ENCODE peak calls at places on chromosomes 3 and 15, in four cellular contexts. One of them, this sample, is unnamed.

GRCh38 chr3:133476971-133477375 is 77.1 kb downstream of the BFSP2 start:
- DNase-seq in GM23338: no peak
- DNase-seq in GM12878: no peak
- DNase-seq in A549: no peak
- DNase-seq in this sample: no peak

GRCh38 chr3:31748281-31749245 is 215.8 kb downstream of the STT3B start:
- DNase-seq in GM12878: no peak
- DNase-seq in GM23338: no peak
- DNase-seq in A549: no peak
- DNase-seq in this sample: no peak

GRCh38 chr15:77002954-77003912 is 8.3 kb downstream of the PSTPIP1 start:
- DNase-seq in GM12878: peak
- DNase-seq in A549: no peak
- DNase-seq in GM23338: no peak
- DNase-seq in this sample: no peak

GRCh38 chr3:177069514-177070329 is 127.6 kb downstream of the TBL1XR1 start:
- DNase-seq in A549: no peak
- DNase-seq in GM12878: no peak
- DNase-seq in GM23338: no peak
- DNase-seq in this sample: no peak

GRCh38 chr3:2652416-2652815 is 457.8 kb downstream of the IL5RA start:
- DNase-seq in GM12878: no peak
- DNase-seq in GM23338: peak
- DNase-seq in A549: no peak
- DNase-seq in this sample: no peak

GRCh38 chr3:66618066-66618465 is 117.2 kb upstream of the LRIG1 start:
- DNase-seq in GM23338: no peak
- DNase-seq in GM12878: no peak
- DNase-seq in A549: no peak
- DNase-seq in this sample: no peak

GRCh38 chr3:57756528-57757401 is 656 bp downstream of the SLMAP start:
- DNase-seq in GM12878: no peak
- DNase-seq in A549: peak
- DNase-seq in GM23338: peak
- DNase-seq in this sample: peak

GRCh38 chr3:25585361-25586166 is 79.1 kb downstream of the TOP2B start:
- DNase-seq in A549: no peak
- DNase-seq in GM23338: no peak
- DNase-seq in GM12878: no peak
- DNase-seq in this sample: no peak

GRCh38 chr15:39025331-39025730 is 460.7 kb upstream of the RASGRP1 start:
- DNase-seq in GM12878: no peak
- DNase-seq in GM23338: no peak
- DNase-seq in A549: no peak
- DNase-seq in this sample: no peak

GRCh38 chr15:59434481-59434880 is 3.5 kb upstream of the FAM81A start:
- DNase-seq in A549: no peak
- DNase-seq in GM12878: no peak
- DNase-seq in GM23338: no peak
- DNase-seq in this sample: no peak

GRCh38 chr15:45148076-45149059 is 18.6 kb downstream of the DUOX1 start:
- DNase-seq in GM12878: no peak
- DNase-seq in A549: no peak
- DNase-seq in GM23338: no peak
- DNase-seq in this sample: no peak

DNA sequence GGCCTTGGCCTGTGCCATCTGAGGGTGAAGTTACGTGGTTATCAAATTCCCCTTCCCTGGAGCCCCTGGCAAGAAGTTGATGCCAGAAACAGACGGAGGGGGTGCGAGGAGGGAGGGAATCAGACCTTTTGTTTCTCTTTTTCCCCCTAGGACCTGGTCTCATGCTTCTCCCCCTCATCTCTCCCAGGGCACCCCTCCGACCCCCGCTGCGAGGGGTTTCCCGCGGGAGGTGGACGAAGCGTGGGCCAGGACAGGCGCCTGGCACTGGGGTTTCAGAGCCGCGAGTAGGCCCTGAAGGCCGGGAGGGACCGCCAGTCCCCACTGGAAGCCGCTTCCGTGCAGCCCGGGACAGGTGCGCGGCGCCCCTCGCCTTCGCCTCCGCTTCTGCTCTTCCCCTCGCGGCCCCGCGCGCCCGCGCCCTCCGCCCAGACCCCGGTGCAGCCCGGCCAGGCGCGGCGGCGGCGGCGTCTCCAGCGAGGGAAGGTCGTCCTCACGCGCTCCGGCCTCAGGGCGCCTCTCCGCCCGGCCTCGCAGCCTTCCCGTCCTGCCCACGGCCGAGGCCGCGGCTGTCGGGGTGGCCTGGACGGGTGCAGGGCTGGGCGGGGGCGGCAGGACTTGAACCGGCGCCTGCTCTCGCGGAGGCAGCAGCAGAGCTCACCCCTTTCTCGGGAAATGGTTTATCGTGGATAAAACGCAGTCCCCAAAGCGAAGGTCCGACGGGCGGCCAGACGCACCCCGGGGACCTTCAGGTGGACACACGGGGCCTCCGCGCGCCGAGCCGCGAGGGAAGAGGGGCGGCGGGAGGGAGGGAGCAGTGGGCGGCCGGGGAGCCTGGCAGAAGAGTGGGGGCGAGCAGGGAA is 31.5 kb upstream of the ADAMTS17 start:
- DNase-seq in A549: no peak
- DNase-seq in GM23338: no peak
- DNase-seq in GM12878: no peak
- DNase-seq in this sample: no peak
- TF ChIP-seq JUNB in A549: no peak
- TF ChIP-seq JUNB in GM23338: no peak
- TF ChIP-seq JUNB in GM12878: no peak
- TF ChIP-seq JUNB in this sample: no peak

DNA sequence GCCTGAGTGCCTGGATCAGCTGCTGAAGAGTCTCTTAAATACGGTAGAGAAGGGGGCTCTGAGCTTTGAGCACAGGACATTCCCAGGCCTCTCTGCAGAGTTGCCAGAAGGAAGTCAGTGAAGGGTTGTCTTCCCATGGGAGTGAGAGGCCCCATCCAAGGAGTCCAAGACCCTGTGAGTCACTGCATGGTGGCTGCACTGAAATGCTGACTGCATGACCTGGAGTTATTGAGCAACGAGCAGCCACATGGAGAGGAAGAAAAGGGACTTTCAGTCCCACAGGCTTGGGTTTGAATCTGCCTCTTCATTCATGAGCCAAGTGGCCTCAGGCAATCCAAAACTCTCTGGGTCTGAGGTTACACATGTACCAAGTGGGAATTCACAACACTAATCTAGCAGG is 69.6 kb upstream of the RASGRF1 start:
- DNase-seq in A549: no peak
- DNase-seq in GM23338: no peak
- DNase-seq in GM12878: no peak
- DNase-seq in this sample: no peak
- TF ChIP-seq JUNB in A549: no peak
- TF ChIP-seq JUNB in GM23338: no peak
- TF ChIP-seq JUNB in GM12878: no peak
- TF ChIP-seq JUNB in this sample: no peak

DNA sequence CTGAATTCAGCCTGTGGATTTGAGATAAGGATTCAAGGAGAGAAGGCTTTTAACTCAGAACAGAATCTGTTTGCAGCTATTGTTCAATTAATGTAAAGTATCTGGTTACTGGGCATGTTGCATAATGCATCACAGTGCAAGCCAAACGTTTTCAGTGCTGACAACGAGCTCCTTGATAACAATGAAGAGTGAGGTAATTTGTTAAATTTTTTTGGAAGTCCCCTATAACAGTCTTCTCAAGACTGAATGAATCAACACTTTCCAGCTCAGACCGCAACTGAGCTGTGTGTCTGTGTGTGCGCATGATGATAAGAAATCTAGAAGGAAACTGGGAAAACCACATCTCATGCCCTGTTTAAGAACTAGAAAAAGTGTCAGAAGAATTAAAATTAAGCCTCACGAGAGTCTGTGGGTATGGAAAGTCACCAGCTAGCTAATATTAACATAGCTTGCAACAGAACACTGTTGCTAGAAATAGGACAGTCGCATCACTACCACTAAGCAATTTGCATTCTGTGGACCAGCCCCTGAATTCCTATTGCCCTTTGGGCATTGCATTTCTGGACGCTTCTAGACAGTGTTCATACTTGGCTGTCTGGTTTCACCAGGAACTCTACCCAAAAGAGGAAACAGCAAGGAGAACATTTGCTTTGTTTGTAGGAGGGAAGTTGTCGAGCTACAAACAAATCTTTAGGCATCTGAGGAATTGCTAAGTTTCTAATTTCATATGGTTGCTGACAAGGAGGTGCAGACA is 43.7 kb upstream of the ATP2C1 start:
- DNase-seq in GM12878: peak
- DNase-seq in GM23338: no peak
- DNase-seq in A549: peak
- DNase-seq in this sample: no peak
- TF ChIP-seq JUNB in GM12878: peak
- TF ChIP-seq JUNB in GM23338: no peak
- TF ChIP-seq JUNB in A549: no peak
- TF ChIP-seq JUNB in this sample: no peak

GRCh38 chr3:45226206-45226915 is at the start of gene TMEM158:
- DNase-seq in GM12878: no peak
- DNase-seq in GM23338: peak
- DNase-seq in A549: peak
- DNase-seq in this sample: peak

GRCh38 chr3:45225465-45226205 is 452 bp downstream of the TMEM158 start:
- DNase-seq in A549: peak
- DNase-seq in GM23338: peak
- DNase-seq in GM12878: no peak
- DNase-seq in this sample: no peak

GRCh38 chr3:45223889-45224730 is 2.0 kb downstream of the TMEM158 start:
- DNase-seq in GM23338: no peak
- DNase-seq in A549: no peak
- DNase-seq in GM12878: no peak
- DNase-seq in this sample: no peak

GRCh38 chr3:45227131-45227819 is 1.2 kb upstream of the TMEM158 start:
- DNase-seq in A549: no peak
- DNase-seq in GM12878: no peak
- DNase-seq in GM23338: peak
- DNase-seq in this sample: no peak

GRCh38 chr3:45224824-45225464 is 1.1 kb downstream of the TMEM158 start:
- DNase-seq in A549: peak
- DNase-seq in GM12878: no peak
- DNase-seq in GM23338: peak
- DNase-seq in this sample: peak
- TF ChIP-seq JUNB in A549: no peak
- TF ChIP-seq JUNB in GM12878: no peak
- TF ChIP-seq JUNB in GM23338: no peak
- TF ChIP-seq JUNB in this sample: no peak

DNA sequence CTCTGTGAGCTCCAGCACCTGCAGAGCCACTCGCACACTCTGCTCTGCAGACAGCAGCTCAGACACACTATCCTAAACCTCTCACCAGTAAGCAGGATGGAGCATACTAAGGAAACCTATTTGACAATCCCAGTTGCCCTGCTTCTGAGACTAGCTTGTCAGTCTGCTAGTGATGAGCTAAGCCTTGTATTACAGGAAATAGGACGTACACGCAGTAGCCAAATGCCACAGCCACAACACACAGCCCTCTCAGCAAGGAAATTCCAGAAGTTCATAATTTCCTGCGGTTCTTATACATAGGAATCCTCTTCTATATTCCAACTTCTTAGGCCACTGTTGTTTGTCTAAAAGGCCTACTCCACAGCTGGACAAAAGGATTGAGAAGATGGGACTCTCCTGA is 74.5 kb downstream of the MYLK start:
- DNase-seq in GM23338: no peak
- DNase-seq in GM12878: no peak
- DNase-seq in A549: no peak
- DNase-seq in this sample: no peak
- TF ChIP-seq JUNB in GM23338: no peak
- TF ChIP-seq JUNB in GM12878: no peak
- TF ChIP-seq JUNB in A549: no peak
- TF ChIP-seq JUNB in this sample: no peak

GRCh38 chr3:36206936-36207620 is 173.2 kb upstream of the STAC start:
- DNase-seq in A549: no peak
- DNase-seq in GM23338: peak
- DNase-seq in GM12878: no peak
- DNase-seq in this sample: no peak
- TF ChIP-seq JUNB in A549: no peak
- TF ChIP-seq JUNB in GM23338: no peak
- TF ChIP-seq JUNB in GM12878: no peak
- TF ChIP-seq JUNB in this sample: no peak

GRCh38 chr3:189398656-189399055 is 226.9 kb downstream of the TPRG1 start:
- DNase-seq in GM12878: no peak
- DNase-seq in GM23338: no peak
- DNase-seq in A549: no peak
- DNase-seq in this sample: no peak
- TF ChIP-seq JUNB in GM12878: no peak
- TF ChIP-seq JUNB in GM23338: no peak
- TF ChIP-seq JUNB in A549: no peak
- TF ChIP-seq JUNB in this sample: no peak

This sample was measured in HepG2.